ENCODE peak calls at places on chromosome 15, in four cellular contexts. P, R, Q and E are unnamed samples.

GRCh38 chr15:33968224-33968623 is at the start of gene CHRM5:
- DNase-seq in P (no peak), R (no peak), Q (no peak), E (peak)

GRCh38 chr15:98442901-98443300 is 205.4 kb upstream of the IGF1R start:
- DNase-seq in P (no peak), R (no peak), Q (no peak), E (no peak)

GRCh38 chr15:101288905-101289513 is 6.0 kb downstream of the SNRPA1 start:
- DNase-seq in P (no peak), R (peak), Q (peak), E (no peak)

GRCh38 chr15:43776101-43776717 is 557 bp downstream of the ELL3 start:
- DNase-seq in P (no peak), R (no peak), Q (no peak), E (no peak)

GRCh38 chr15:40313531-40314398 is 6.0 kb upstream of the PLCB2 start:
- DNase-seq in P (no peak), R (no peak), Q (no peak), E (peak)

GRCh38 chr15:85754993-85755392 is 39.7 kb downstream of the KLHL25 start:
- DNase-seq in P (no peak), R (no peak), Q (no peak), E (no peak)

GRCh38 chr15:78056714-78057269 is 20.7 kb downstream of the TBC1D2B start:
- DNase-seq in P (no peak), R (no peak), Q (peak), E (no peak)

GRCh38 chr15:22949074-22949547 is 31.1 kb downstream of the CYFIP1 start:
- DNase-seq in P (peak), R (no peak), Q (peak), E (peak)

GRCh38 chr15:68417897-68418296 is 14.1 kb downstream of the ITGA11 start:
- DNase-seq in P (no peak), R (no peak), Q (no peak), E (no peak)

GRCh38 chr15:40458495-40459371 is 12.1 kb upstream of the CHST14 start:
- DNase-seq in P (peak), R (no peak), Q (no peak), E (no peak)

GRCh38 chr15:56672721-56673120 is 60.6 kb downstream of the ZNF280D start:
- DNase-seq in P (no peak), R (no peak), Q (peak), E (no peak)

GRCh38 chr15:57340673-57341259 is 35.5 kb upstream of the CGNL1 start:
- DNase-seq in P (no peak), R (peak), Q (peak), E (peak)

GRCh38 chr15:38414351-38414750 is 39.6 kb upstream of the FAM98B start:
- DNase-seq in P (peak), R (peak), Q (peak), E (peak)

GRCh38 chr15:39592500-39592899 is 11.6 kb downstream of the THBS1 start:
- DNase-seq in P (no peak), R (no peak), Q (peak), E (no peak)

GRCh38 chr15:82174471-82174870 is 88.1 kb downstream of the EFL1 start:
- DNase-seq in P (no peak), R (no peak), Q (no peak), E (no peak)

GRCh38 chr15:88982304-88982945 is 69.2 kb upstream of the MFGE8 start:
- DNase-seq in P (peak), R (peak), Q (peak), E (no peak)

GRCh38 chr15:24659622-24660021 is 16.0 kb upstream of the NPAP1 start:
- DNase-seq in P (no peak), R (no peak), Q (no peak), E (no peak)

GRCh38 chr15:39462691-39463090 is 118.2 kb upstream of the THBS1 start:
- DNase-seq in P (no peak), R (no peak), Q (peak), E (no peak)

GRCh38 chr15:24954783-24955548 is at the start of the genes SNRPN and SNURF:
- DNase-seq in P (peak), R (peak), Q (peak), E (no peak)

GRCh38 chr15:100114100-100114499 is 227.7 kb downstream of the ADAMTS17 start:
- DNase-seq in P (peak), R (no peak), Q (peak), E (no peak)

GRCh38 chr15:51089699-51090098 is 5.0 kb downstream of the TNFAIP8L3 start:
- DNase-seq in P (no peak), R (peak), Q (peak), E (no peak)

GRCh38 chr15:101528108-101528916 is 38.8 kb upstream of the PCSK6 start:
- DNase-seq in P (peak), R (peak), Q (no peak), E (no peak)

GRCh38 chr15:66901336-66902100 is 163.9 kb upstream of the SMAD3 start:
- DNase-seq in P (no peak), R (peak), Q (peak), E (no peak)

GRCh38 chr15:40942337-40942854 is 10.9 kb upstream of the CHAC1 start:
- DNase-seq in P (no peak), R (no peak), Q (no peak), E (no peak)

GRCh38 chr15:78249131-78249530 is 14.8 kb upstream of the ACSBG1 start:
- DNase-seq in P (no peak), R (no peak), Q (no peak), E (no peak)

GRCh38 chr15:31179683-31180082 is 78.2 kb upstream of the TRPM1 start:
- DNase-seq in P (no peak), R (no peak), Q (no peak), E (no peak)

GRCh38 chr15:94199725-94200124 is 31.6 kb upstream of the MCTP2 start:
- DNase-seq in P (no peak), R (no peak), Q (no peak), E (no peak)

GRCh38 chr15:59817834-59818233 is 128.7 kb upstream of the BNIP2 start:
- DNase-seq in P (no peak), R (no peak), Q (no peak), E (no peak)

GRCh38 chr15:29736745-29737023 is 85.6 kb downstream of the TJP1 start:
- DNase-seq in P (no peak), R (peak), Q (peak), E (no peak)

DNA sequence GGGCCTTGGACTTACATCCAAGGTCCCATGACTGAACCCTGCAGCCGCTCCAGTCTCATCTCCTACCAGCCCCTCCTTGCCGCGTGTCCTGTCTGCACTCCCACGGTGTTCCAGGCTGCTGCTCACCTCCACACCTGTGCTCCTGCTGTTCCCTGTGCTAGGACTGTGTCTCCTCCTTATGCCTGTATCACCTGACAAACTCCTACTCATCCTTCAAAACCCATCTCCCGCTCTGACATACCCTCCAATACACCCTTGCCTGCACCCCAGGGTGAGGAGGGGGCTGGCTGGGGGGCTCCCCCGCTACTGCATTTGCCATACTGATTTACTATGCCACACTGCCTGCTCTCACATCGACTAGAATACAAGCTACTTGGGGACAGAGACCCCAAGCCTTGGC is 53.6 kb downstream of the CYP11A1 start:
- DNase-seq in P (no peak), R (no peak), Q (no peak), E (no peak)
- H3K4me3 ChIP-seq in P (no peak), R (no peak), Q (no peak), E (no peak)

GRCh38 chr15:80107204-80107603 is 45.6 kb upstream of the FAH start:
- DNase-seq in P (no peak), R (no peak), Q (no peak), E (no peak)

GRCh38 chr15:80105193-80105984 is 45.9 kb downstream of the ZFAND6 start:
- DNase-seq in P (no peak), R (no peak), Q (peak), E (peak)

GRCh38 chr15:80109388-80109787 is 43.4 kb upstream of the FAH start:
- DNase-seq in P (no peak), R (no peak), Q (no peak), E (no peak)

GRCh38 chr15:80107774-80108173 is 45.0 kb upstream of the FAH start:
- DNase-seq in P (no peak), R (no peak), Q (no peak), E (peak)

DNA sequence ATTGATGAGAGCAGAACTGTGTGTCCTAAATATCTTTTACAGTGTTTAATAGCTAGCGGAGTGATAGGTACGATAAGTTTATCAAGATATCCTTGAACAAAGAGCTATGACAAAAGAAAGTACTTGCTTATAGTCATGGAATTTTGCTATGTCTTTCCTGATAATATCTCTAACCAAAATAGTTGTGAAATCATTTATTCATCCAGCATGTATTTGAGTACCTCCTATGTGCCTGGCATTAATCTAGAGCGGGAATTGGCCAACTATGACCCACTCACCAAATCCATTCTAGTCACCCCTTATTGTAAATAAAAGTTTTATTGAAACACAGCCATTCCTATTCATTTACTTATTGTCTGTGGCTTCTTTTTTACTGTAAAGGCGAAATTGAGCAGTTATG is 46.6 kb downstream of the ZFAND6 start:
- DNase-seq in P (no peak), R (no peak), Q (peak), E (no peak)
- TF ChIP-seq CTCF in P (no peak), R (no peak), Q (no peak), E (no peak)

GRCh38 chr15:96336045-96336642 is 5.6 kb downstream of the NR2F2 start:
- DNase-seq in P (no peak), R (no peak), Q (peak), E (peak)
- H3K4me3 ChIP-seq in P (peak), R (peak), Q (peak), E (peak)

DNA sequence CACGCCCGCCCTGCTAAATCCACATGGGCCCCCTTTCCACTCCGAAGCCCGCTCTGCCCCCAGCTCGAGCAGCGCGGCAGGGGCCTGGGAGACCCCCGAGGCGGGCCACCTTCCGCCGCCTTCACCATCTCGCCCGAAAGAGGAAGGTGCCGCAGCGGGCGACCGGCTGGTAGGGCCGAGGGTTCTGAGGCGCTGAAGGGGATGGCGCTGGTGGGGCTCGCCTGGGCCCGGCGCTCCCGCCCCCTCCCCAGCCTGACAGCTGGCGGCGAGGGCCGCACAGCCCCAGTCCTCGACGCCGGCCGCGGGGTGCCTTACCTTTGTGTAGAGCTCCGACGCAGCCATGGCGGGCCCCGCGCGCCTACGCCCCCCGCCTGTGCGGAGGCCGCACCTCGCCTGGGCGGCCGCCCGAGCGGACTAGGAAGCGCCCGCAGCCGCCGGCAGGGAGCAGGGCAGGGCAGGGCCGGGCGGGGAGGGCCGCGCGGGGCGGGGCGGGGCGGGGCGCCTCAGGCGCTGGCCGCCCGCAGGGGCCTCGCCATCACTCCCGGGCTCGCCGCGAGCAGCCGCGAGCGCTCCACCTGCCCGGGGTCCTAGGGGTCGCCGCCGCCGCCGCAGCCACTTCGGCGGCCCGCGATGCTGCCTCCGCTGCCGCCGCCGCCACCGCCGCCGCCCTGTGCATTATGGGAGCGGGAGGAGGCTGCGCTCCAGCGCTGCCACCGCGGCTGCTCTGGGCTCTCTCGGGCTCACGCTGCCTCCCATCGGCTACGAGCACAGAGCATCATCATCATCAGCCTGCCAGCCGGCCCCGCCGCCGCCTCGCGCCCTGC is at the start of gene MYO5A:
- DNase-seq in P (peak), R (peak), Q (peak), E (peak)
- TF ChIP-seq CTCF in P (peak), R (peak), Q (no peak), E (peak)

DNA sequence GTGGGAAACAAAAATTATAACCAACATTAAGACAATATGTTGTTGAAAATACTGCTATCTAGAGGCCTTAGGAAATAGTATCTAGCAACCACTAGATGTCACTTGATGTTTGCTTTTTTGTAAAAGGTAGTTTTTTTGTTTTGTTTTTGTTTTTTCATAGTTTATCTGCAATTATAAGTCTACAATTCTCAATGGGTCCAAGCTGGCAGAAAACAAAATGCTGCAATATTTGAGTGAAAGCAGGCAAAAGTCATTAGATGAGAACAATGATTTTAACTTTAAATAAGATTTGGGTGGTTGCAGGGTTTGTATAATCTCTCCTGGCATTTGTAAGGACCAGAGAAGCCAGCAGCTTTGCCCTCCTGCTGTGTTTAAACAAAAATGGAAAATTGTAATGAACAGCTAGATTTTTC is 27.0 kb downstream of the DUT start:
- DNase-seq in P (no peak), R (peak), Q (peak), E (peak)
- H3K4me3 ChIP-seq in P (no peak), R (no peak), Q (no peak), E (no peak)

DNA sequence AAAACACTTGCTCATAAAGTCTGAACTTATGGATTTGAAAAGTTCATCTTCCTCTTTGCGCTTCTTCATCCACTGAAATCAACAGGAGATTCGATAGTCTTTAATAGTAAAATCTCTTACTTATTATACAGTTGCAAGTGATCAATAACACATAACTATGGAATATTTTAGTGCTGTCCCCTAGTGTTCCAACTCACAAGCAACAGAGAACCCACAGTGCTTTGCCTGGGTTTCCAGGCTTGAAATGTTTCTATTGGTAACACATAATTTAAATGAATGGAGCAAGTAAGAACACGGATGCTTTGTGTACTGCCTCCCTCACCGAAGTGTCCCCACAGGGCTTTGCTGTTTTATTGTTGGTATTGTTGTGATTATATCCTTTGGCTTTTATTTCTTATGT is 93.5 kb downstream of the WDR72 start:
- DNase-seq in P (no peak), R (no peak), Q (no peak), E (no peak)
- TF ChIP-seq CTCF in P (no peak), R (peak), Q (no peak), E (peak)

GRCh38 chr15:92118936-92119325 is 265.4 kb downstream of the SLCO3A1 start:
- DNase-seq in P (no peak), R (no peak), Q (no peak), E (no peak)

GRCh38 chr15:92120082-92120481 is 266.6 kb downstream of the SLCO3A1 start:
- DNase-seq in P (no peak), R (no peak), Q (peak), E (no peak)

GRCh38 chr15:92116320-92116719 is 262.8 kb downstream of the SLCO3A1 start:
- DNase-seq in P (no peak), R (no peak), Q (no peak), E (no peak)

GRCh38 chr15:92117301-92117731 is 263.8 kb downstream of the SLCO3A1 start:
- DNase-seq in P (no peak), R (no peak), Q (peak), E (peak)

DNA sequence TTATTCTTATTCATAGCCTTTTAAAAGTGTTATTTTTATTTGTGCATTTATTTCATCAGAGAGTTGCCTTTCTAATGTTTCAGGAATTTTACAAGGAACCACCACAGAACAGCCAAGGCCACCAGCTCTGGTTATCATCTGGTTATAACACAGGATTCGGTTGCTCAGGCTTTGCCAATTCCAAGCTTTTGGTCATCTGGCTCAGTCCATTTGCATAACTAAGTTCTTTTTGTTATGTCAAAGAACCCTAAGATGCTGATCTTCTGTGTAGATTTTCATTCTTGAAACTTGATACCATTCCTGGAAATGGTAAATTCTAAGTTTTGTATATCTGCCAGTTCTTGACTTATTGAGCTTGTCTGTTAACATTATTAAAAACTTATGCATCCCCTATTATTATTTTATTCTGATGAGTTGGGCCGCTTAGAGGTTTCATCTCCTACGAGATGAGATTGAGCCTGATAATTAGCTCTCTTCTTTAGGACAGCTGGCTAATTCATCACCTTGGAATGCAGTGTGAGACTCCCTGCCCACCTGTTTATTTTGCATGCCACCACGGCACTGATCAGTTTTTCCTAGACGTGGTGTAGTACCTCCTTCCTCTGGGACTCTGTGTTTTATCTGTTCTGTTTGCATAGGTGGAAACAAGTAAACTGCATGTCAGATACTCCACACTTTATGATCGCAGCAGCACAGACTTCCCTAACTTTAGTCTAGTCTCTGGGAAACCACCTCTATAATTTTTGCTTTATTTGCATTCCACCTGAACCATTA is 264.8 kb downstream of the SLCO3A1 start:
- DNase-seq in P (no peak), R (no peak), Q (peak), E (peak)
- H3K4me3 ChIP-seq in P (no peak), R (no peak), Q (no peak), E (no peak)